ENCODE peak calls at places on chromosome 14, in six cellular contexts. A is NB4, S is heart left ventricle, X is ovary, N is thyroid gland, M is A549. C is an unnamed sample.

GRCh38 chr14:105314287-105315185 is at the start of gene PACS2:
- DNase-seq in N (peak), M (peak), S (peak), X (peak), A (peak), C (peak)

GRCh38 chr14:95482967-95483842 is 33.2 kb downstream of the SYNE3 start:
- DNase-seq in N (peak), A (no peak), M (peak), S (peak), X (peak), C (no peak)

GRCh38 chr14:93734086-93734822 is 54.0 kb downstream of the PRIMA1 start:
- DNase-seq in N (no peak), X (no peak), M (no peak), A (peak), S (no peak), C (peak)

GRCh38 chr14:102666635-102667034 is 74.2 kb downstream of the RCOR1 start:
- DNase-seq in N (no peak), A (no peak), S (no peak), X (no peak), M (no peak), C (no peak)

GRCh38 chr14:83419420-83419819 is 1885.8 kb upstream of the SEL1L start:
- DNase-seq in X (no peak), A (no peak), S (no peak), N (peak), M (no peak), C (no peak)

GRCh38 chr14:69592923-69593677 is 18.3 kb upstream of the SUSD6 start:
- DNase-seq in X (peak), S (no peak), A (no peak), M (no peak), N (no peak), C (no peak)

GRCh38 chr14:51674294-51675002 is 22.7 kb downstream of the FRMD6 start:
- DNase-seq in S (no peak), M (no peak), A (no peak), X (no peak), N (no peak), C (no peak)

GRCh38 chr14:103508521-103508920 is 14.1 kb downstream of the CKB start:
- DNase-seq in N (no peak), A (no peak), M (no peak), X (peak), S (no peak), C (no peak)

GRCh38 chr14:102711207-102711606 is 66.0 kb upstream of the TRAF3 start:
- DNase-seq in S (no peak), X (no peak), N (no peak), M (no peak), A (no peak), C (no peak)

GRCh38 chr14:99899578-99900178 is 106.5 kb downstream of the EML1 start:
- DNase-seq in N (no peak), S (no peak), X (no peak), A (peak), M (no peak), C (peak)

GRCh38 chr14:90454041-90455000 is 57.5 kb downstream of the CALM1 start:
- DNase-seq in X (peak), S (peak), A (peak), M (peak), N (peak), C (peak)
- TF ChIP-seq POLR2A in X (no peak), S (no peak), A (no peak), M (no peak), N (no peak), C (no peak)

GRCh38 chr14:90827919-90828610 is 11.8 kb upstream of the TTC7B start:
- DNase-seq in S (peak), M (peak), N (peak), A (peak), X (peak), C (peak)
- TF ChIP-seq POLR2A in S (no peak), M (no peak), N (peak), A (peak), X (peak), C (peak)

GRCh38 chr14:23301288-23301968 is 1.2 kb downstream of the PPP1R3E start:
- DNase-seq in N (peak), X (peak), A (peak), M (peak), S (peak), C (peak)

GRCh38 chr14:23300687-23301223 is 1.9 kb downstream of the PPP1R3E start:
- DNase-seq in N (peak), X (peak), S (peak), A (peak), M (no peak), C (peak)

GRCh38 chr14:23302290-23303225 is at the start of gene PPP1R3E:
- DNase-seq in M (peak), A (peak), X (peak), N (peak), S (peak), C (peak)

GRCh38 chr14:23299986-23300686 is 2.5 kb downstream of the PPP1R3E start:
- DNase-seq in N (no peak), M (no peak), A (peak), S (no peak), X (no peak), C (no peak)

GRCh38 chr14:23301969-23302289 is 730 bp downstream of the PPP1R3E start:
- DNase-seq in X (no peak), A (no peak), M (no peak), N (no peak), S (no peak), C (no peak)
- TF ChIP-seq POLR2A in X (peak), A (peak), M (peak), N (no peak), S (no peak), C (peak)

GRCh38 chr14:52695481-52696091 is at the start of gene ERO1A:
- DNase-seq in A (peak), N (peak), X (peak), S (peak), M (peak), C (peak)
- TF ChIP-seq POLR2A in A (peak), N (peak), X (peak), S (no peak), M (peak), C (peak)